ENCODE peak calls at places on chromosomes 2 and 18, in six cellular contexts. D is hepatocyte, W is OCI-LY7, S is HCT116, J is neural progenitor cell, M is GM23338. Y is an unnamed sample.

GRCh38 chr2:231673348-231673770 is 35.0 kb upstream of the PTMA start:
- DNase-seq in D (peak; percentile 76), W (peak; percentile 54), S (peak; percentile 84), J (peak; percentile 78), M (peak; percentile 98), Y (no peak)

GRCh38 chr2:69345434-69345833 is 41.6 kb downstream of the GFPT1 start:
- DNase-seq in D (no peak), W (no peak), S (no peak), J (no peak), M (no peak), Y (peak; percentile 24)

GRCh38 chr2:144449028-144449406 is 70.9 kb downstream of the ZEB2 start:
- DNase-seq in D (no peak), W (peak; percentile 12), S (no peak), J (no peak), M (peak; percentile 84), Y (peak; percentile 59)

GRCh38 chr2:158174495-158174894 is 72.8 kb downstream of the UPP2 start:
- DNase-seq in D (no peak), W (no peak), S (no peak), J (no peak), M (no peak), Y (no peak)

GRCh38 chr18:41871229-41872000 is 83.6 kb upstream of the PIK3C3 start:
- DNase-seq in D (no peak), W (no peak), S (no peak), J (no peak), M (no peak), Y (peak; percentile 10)

GRCh38 chr2:229634574-229635185 is 79.7 kb downstream of the DNER start:
- DNase-seq in D (no peak), W (no peak), S (no peak), J (peak; percentile 77), M (peak; percentile 74), Y (no peak)

GRCh38 chr2:224754129-224754528 is 38.0 kb upstream of the CCDC195 start:
- DNase-seq in D (no peak), W (no peak), S (no peak), J (no peak), M (no peak), Y (peak; percentile 87)

GRCh38 chr2:183134016-183134415 is 9.8 kb downstream of the NUP35 start:
- DNase-seq in D (no peak), W (no peak), S (no peak), J (no peak), M (no peak), Y (no peak)

GRCh38 chr18:28009589-28009988 is 167.3 kb downstream of the CDH2 start:
- DNase-seq in D (no peak), W (no peak), S (no peak), J (no peak), M (no peak), Y (no peak)

GRCh38 chr2:226798422-226799210 is 1.0 kb downstream of the IRS1 start:
- DNase-seq in D (peak; percentile 71), W (peak; percentile 89), S (no peak), J (peak; percentile 66), M (peak; percentile 75), Y (peak; percentile 69)

GRCh38 chr2:145593991-145594702 is 1074.2 kb upstream of the ZEB2 start:
- DNase-seq in D (peak; percentile 59), W (no peak), S (no peak), J (peak; percentile 29), M (peak; percentile 57), Y (peak; percentile 93)

GRCh38 chr2:241703128-241703604 is 1.3 kb downstream of the ING5 start:
- DNase-seq in D (no peak), W (no peak), S (no peak), J (no peak), M (no peak), Y (peak; percentile 56)

GRCh38 chr2:219557791-219558785 is 13.3 kb downstream of the OBSL1 start:
- DNase-seq in D (no peak), W (no peak), S (no peak), J (no peak), M (no peak), Y (no peak)

GRCh38 chr2:227821043-227821942 is 7.7 kb downstream of the CCL20 start:
- DNase-seq in D (peak; percentile 47), W (no peak), S (peak; percentile 48), J (no peak), M (no peak), Y (no peak)

GRCh38 chr18:13455960-13456471 is 237.5 kb downstream of the LDLRAD4 start:
- DNase-seq in D (no peak), W (peak; percentile 51), S (no peak), J (no peak), M (no peak), Y (no peak)

GRCh38 chr18:13538630-13539029 is 187.7 kb downstream of the FAM210A start:
- DNase-seq in D (no peak), W (no peak), S (no peak), J (no peak), M (no peak), Y (no peak)

GRCh38 chr2:95292623-95293260 is 4.4 kb upstream of the KCNIP3 start:
- DNase-seq in D (no peak), W (no peak), S (no peak), J (no peak), M (no peak), Y (peak; percentile 54)

GRCh38 chr2:12050381-12050780 is 303.9 kb downstream of the LPIN1 start:
- DNase-seq in D (peak; percentile 23), W (peak; percentile 84), S (no peak), J (no peak), M (no peak), Y (peak; percentile 89)

GRCh38 chr2:8679827-8680731 is 1.8 kb upstream of the ID2 start:
- DNase-seq in D (peak; percentile 92), W (peak; percentile 38), S (peak; percentile 88), J (peak; percentile 44), M (no peak), Y (peak; percentile 79)

GRCh38 chr2:45909677-45910191 is 258.3 kb downstream of the PRKCE start:
- DNase-seq in D (peak; percentile 28), W (peak; percentile 49), S (peak; percentile 48), J (no peak), M (no peak), Y (peak; percentile 30)

GRCh38 chr2:3626118-3626816 is 31.4 kb downstream of the COLEC11 start:
- DNase-seq in D (no peak), W (no peak), S (no peak), J (no peak), M (no peak), Y (no peak)

GRCh38 chr2:12684471-12684936 is 32.2 kb upstream of the TRIB2 start:
- DNase-seq in D (no peak), W (no peak), S (no peak), J (no peak), M (peak; percentile 27), Y (peak; percentile 64)

GRCh38 chr2:236602678-236603077 is 33.1 kb downstream of the ACKR3 start:
- DNase-seq in D (no peak), W (no peak), S (no peak), J (no peak), M (no peak), Y (no peak)

GRCh38 chr2:236600892-236601291 is 31.3 kb downstream of the ACKR3 start:
- DNase-seq in D (no peak), W (no peak), S (no peak), J (no peak), M (no peak), Y (no peak)

GRCh38 chr2:236601306-236602202 is 31.9 kb downstream of the ACKR3 start:
- DNase-seq in D (peak; percentile 39), W (no peak), S (no peak), J (no peak), M (no peak), Y (no peak)

GRCh38 chr2:236599059-236599458 is 29.4 kb downstream of the ACKR3 start:
- DNase-seq in D (no peak), W (no peak), S (no peak), J (no peak), M (no peak), Y (no peak)

GRCh38 chr2:236600158-236600557 is 30.5 kb downstream of the ACKR3 start:
- DNase-seq in D (no peak), W (no peak), S (no peak), J (no peak), M (no peak), Y (no peak)
- TF ChIP-seq EZH2phosphoT487 in D (no peak), W (no peak), S (no peak), J (no peak), M (no peak), Y (no peak)

GRCh38 chr2:177604291-177605065 is 211.9 kb downstream of the AGPS start:
- DNase-seq in D (peak; percentile 81), W (peak; percentile 35), S (peak; percentile 53), J (peak; percentile 75), M (peak; percentile 84), Y (peak; percentile 83)
- H3K27ac ChIP-seq in D (peak overlapping the region; percentile 38), W (no peak overlapping the region), S (no peak overlapping the region), J (no peak overlapping the region), M (no peak overlapping the region), Y (no peak overlapping the region)

DNA sequence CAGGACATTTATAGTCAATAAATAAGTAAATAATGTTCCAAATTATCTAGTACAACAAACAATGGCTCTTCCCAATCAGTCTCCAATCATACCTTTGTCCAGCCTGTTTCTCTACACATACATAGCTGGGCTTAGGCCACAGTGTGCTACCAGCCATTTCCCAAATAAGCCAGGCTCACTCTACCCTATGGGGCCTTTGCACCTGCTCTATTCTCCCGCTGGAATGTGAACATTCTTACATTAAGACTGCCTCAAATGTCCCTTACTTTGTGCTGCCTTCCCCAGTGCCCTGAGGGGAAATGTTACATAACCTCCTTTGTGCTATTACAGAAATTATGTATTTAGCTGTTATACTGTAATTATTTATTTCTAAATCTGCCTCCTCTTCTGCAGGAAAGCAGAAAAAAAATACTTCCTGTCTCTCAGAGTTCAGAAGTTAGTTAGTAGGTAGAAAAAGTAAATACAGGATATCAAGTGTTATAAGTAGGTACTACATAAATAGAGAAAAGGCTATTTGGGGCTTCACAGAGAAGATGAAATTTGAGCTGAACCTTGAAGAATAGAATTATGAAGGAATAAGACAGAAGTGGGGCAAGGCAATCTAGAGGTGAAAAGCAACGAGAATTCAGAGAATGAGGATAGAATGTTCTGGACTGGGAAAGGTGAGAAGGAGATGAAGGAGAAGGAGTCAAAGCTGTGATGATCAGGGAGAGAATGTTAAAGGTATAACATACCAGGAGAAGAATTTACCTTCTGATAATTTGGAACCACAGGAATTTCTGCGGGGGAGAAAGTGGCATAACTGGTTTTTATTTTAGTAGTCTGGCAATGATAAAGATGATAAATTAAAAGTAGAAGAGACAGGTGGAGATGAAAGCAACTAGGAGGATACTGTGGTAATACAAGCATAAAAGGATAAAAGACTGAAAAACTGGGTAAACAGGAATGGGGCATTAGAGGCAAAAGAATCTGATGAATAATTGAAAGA is 37.0 kb downstream of the ROCK1 start:
- DNase-seq in D (peak; percentile 10), W (peak; percentile 15), S (peak; percentile 2), J (peak; percentile 14), M (peak; percentile 18), Y (no peak)
- H3K4me1 ChIP-seq in D (peaks cover 10% of the 10 kb centered on the region), W (peaks cover 44% of the 10 kb centered on the region), S (peaks cover 27% of the 10 kb centered on the region), J (no peaks in the 10 kb centered on the region), M (no peaks in the 10 kb centered on the region), Y (peaks cover 7% of the 10 kb centered on the region)

GRCh38 chr18:34802938-34803337 is 92.8 kb downstream of the DTNA start:
- DNase-seq in D (no peak), W (no peak), S (no peak), J (peak; percentile 5), M (no peak), Y (peak; percentile 66)
- TF ChIP-seq EZH2phosphoT487 in D (no peak), W (no peak), S (no peak), J (no peak), M (no peak), Y (no peak)

GRCh38 chr18:79294235-79294634 is 101.5 kb upstream of the NFATC1 start:
- DNase-seq in D (no peak), W (no peak), S (no peak), J (no peak), M (no peak), Y (no peak)
- H3K27ac ChIP-seq in D (no peak overlapping the region), W (no peak overlapping the region), S (no peak overlapping the region), J (no peak overlapping the region), M (no peak overlapping the region), Y (no peak overlapping the region)

GRCh38 chr2:43070039-43070438 is 156.4 kb downstream of the ZFP36L2 start:
- DNase-seq in D (no peak), W (no peak), S (no peak), J (no peak), M (no peak), Y (no peak)
- H3K4me1 ChIP-seq in D (peaks cover 33% of the 10 kb centered on the region), W (no peaks in the 10 kb centered on the region), S (no peaks in the 10 kb centered on the region), J (peaks cover 41% of the 10 kb centered on the region), M (peaks cover 8% of the 10 kb centered on the region), Y (peaks cover 27% of the 10 kb centered on the region)

Y was measured in GM23248.